ENCODE peak calls at places on chromosome 15, in five cellular contexts. One of them, this sample, is unnamed.

GRCh38 chr15:77634266-77634962 is 1.7 kb upstream of the LINGO1 start:
- DNase-seq in activated CD8-positive, alpha-beta memory T cell treated with anti-CD3 and anti-CD28 coated beads for 1 hour: peak
- DNase-seq in NCI-H2171 treated with DMSO at 0.1 percent for 48 hours: peak
- DNase-seq in dorsolateral prefrontal cortex: peak
- DNase-seq in AG04449: no peak
- DNase-seq in this sample: no peak

GRCh38 chr15:73956276-73957086 is 30.2 kb downstream of the LOXL1 start:
- DNase-seq in AG04449: peak
- DNase-seq in NCI-H2171 treated with DMSO at 0.1 percent for 48 hours: no peak
- DNase-seq in dorsolateral prefrontal cortex: no peak
- DNase-seq in activated CD8-positive, alpha-beta memory T cell treated with anti-CD3 and anti-CD28 coated beads for 1 hour: no peak
- DNase-seq in this sample: peak

GRCh38 chr15:77714555-77714954 is 81.8 kb upstream of the LINGO1 start:
- DNase-seq in NCI-H2171 treated with DMSO at 0.1 percent for 48 hours: no peak
- DNase-seq in activated CD8-positive, alpha-beta memory T cell treated with anti-CD3 and anti-CD28 coated beads for 1 hour: no peak
- DNase-seq in dorsolateral prefrontal cortex: no peak
- DNase-seq in AG04449: no peak
- DNase-seq in this sample: no peak

GRCh38 chr15:66599536-66600239 is 33.9 kb upstream of the LCTL start:
- DNase-seq in NCI-H2171 treated with DMSO at 0.1 percent for 48 hours: no peak
- DNase-seq in activated CD8-positive, alpha-beta memory T cell treated with anti-CD3 and anti-CD28 coated beads for 1 hour: no peak
- DNase-seq in AG04449: no peak
- DNase-seq in dorsolateral prefrontal cortex: no peak
- DNase-seq in this sample: no peak

GRCh38 chr15:63246691-63247464 is 30.5 kb upstream of the APH1B start:
- DNase-seq in dorsolateral prefrontal cortex: no peak
- DNase-seq in activated CD8-positive, alpha-beta memory T cell treated with anti-CD3 and anti-CD28 coated beads for 1 hour: no peak
- DNase-seq in NCI-H2171 treated with DMSO at 0.1 percent for 48 hours: no peak
- DNase-seq in AG04449: peak
- DNase-seq in this sample: peak

GRCh38 chr15:79433610-79434009 is 1.5 kb downstream of the MINAR1 start:
- DNase-seq in NCI-H2171 treated with DMSO at 0.1 percent for 48 hours: no peak
- DNase-seq in dorsolateral prefrontal cortex: peak
- DNase-seq in AG04449: no peak
- DNase-seq in activated CD8-positive, alpha-beta memory T cell treated with anti-CD3 and anti-CD28 coated beads for 1 hour: no peak
- DNase-seq in this sample: no peak

GRCh38 chr15:79849789-79850188 is 47.0 kb downstream of the MTHFS start:
- DNase-seq in dorsolateral prefrontal cortex: peak
- DNase-seq in AG04449: no peak
- DNase-seq in activated CD8-positive, alpha-beta memory T cell treated with anti-CD3 and anti-CD28 coated beads for 1 hour: no peak
- DNase-seq in NCI-H2171 treated with DMSO at 0.1 percent for 48 hours: peak
- DNase-seq in this sample: no peak

GRCh38 chr15:71627604-71628003 is 182.8 kb upstream of the NR2E3 start:
- DNase-seq in dorsolateral prefrontal cortex: no peak
- DNase-seq in AG04449: no peak
- DNase-seq in NCI-H2171 treated with DMSO at 0.1 percent for 48 hours: no peak
- DNase-seq in activated CD8-positive, alpha-beta memory T cell treated with anti-CD3 and anti-CD28 coated beads for 1 hour: no peak
- DNase-seq in this sample: no peak

GRCh38 chr15:101105059-101105851 is 146.6 kb downstream of the CHSY1 start:
- DNase-seq in dorsolateral prefrontal cortex: no peak
- DNase-seq in NCI-H2171 treated with DMSO at 0.1 percent for 48 hours: no peak
- DNase-seq in AG04449: no peak
- DNase-seq in activated CD8-positive, alpha-beta memory T cell treated with anti-CD3 and anti-CD28 coated beads for 1 hour: no peak
- DNase-seq in this sample: no peak

GRCh38 chr15:80228959-80229610 is 22.9 kb downstream of the CTXND1 start:
- DNase-seq in AG04449: no peak
- DNase-seq in NCI-H2171 treated with DMSO at 0.1 percent for 48 hours: no peak
- DNase-seq in activated CD8-positive, alpha-beta memory T cell treated with anti-CD3 and anti-CD28 coated beads for 1 hour: no peak
- DNase-seq in dorsolateral prefrontal cortex: no peak
- DNase-seq in this sample: no peak

GRCh38 chr15:55799287-55800212 is 56.6 kb upstream of the PRTG start:
- DNase-seq in AG04449: no peak
- DNase-seq in NCI-H2171 treated with DMSO at 0.1 percent for 48 hours: no peak
- DNase-seq in activated CD8-positive, alpha-beta memory T cell treated with anti-CD3 and anti-CD28 coated beads for 1 hour: no peak
- DNase-seq in dorsolateral prefrontal cortex: no peak
- DNase-seq in this sample: no peak

GRCh38 chr15:42608110-42608531 is 32.7 kb downstream of the STARD9 start:
- DNase-seq in AG04449: no peak
- DNase-seq in activated CD8-positive, alpha-beta memory T cell treated with anti-CD3 and anti-CD28 coated beads for 1 hour: peak
- DNase-seq in NCI-H2171 treated with DMSO at 0.1 percent for 48 hours: no peak
- DNase-seq in dorsolateral prefrontal cortex: no peak
- DNase-seq in this sample: no peak

GRCh38 chr15:101237161-101237775 is 14.6 kb downstream of the CHSY1 start:
- DNase-seq in activated CD8-positive, alpha-beta memory T cell treated with anti-CD3 and anti-CD28 coated beads for 1 hour: no peak
- DNase-seq in AG04449: no peak
- DNase-seq in NCI-H2171 treated with DMSO at 0.1 percent for 48 hours: no peak
- DNase-seq in dorsolateral prefrontal cortex: no peak
- DNase-seq in this sample: no peak

GRCh38 chr15:70936326-70936725 is 43.7 kb downstream of the LRRC49 start:
- DNase-seq in dorsolateral prefrontal cortex: peak
- DNase-seq in NCI-H2171 treated with DMSO at 0.1 percent for 48 hours: peak
- DNase-seq in activated CD8-positive, alpha-beta memory T cell treated with anti-CD3 and anti-CD28 coated beads for 1 hour: no peak
- DNase-seq in AG04449: no peak
- DNase-seq in this sample: no peak

GRCh38 chr15:55824857-55825613 is 82.1 kb upstream of the PRTG start:
- DNase-seq in activated CD8-positive, alpha-beta memory T cell treated with anti-CD3 and anti-CD28 coated beads for 1 hour: no peak
- DNase-seq in dorsolateral prefrontal cortex: no peak
- DNase-seq in NCI-H2171 treated with DMSO at 0.1 percent for 48 hours: no peak
- DNase-seq in AG04449: no peak
- DNase-seq in this sample: no peak

GRCh38 chr15:88894348-88894818 is 961 bp downstream of the HAPLN3 start:
- DNase-seq in dorsolateral prefrontal cortex: no peak
- DNase-seq in NCI-H2171 treated with DMSO at 0.1 percent for 48 hours: peak
- DNase-seq in activated CD8-positive, alpha-beta memory T cell treated with anti-CD3 and anti-CD28 coated beads for 1 hour: peak
- DNase-seq in AG04449: no peak
- DNase-seq in this sample: no peak